ENCODE peak calls at places on chromosomes 11 and 22, in six cellular contexts. V is ovary, E is body of pancreas, S is right lobe of liver, C is lower lobe of right lung, A is fibroblast of lung. G is an unnamed sample.

GRCh38 chr22:49244466-49245420 is 582.9 kb downstream of the BRD1 start:
- DNase-seq in V (no peak), E (no peak), S (no peak), C (no peak), A (no peak), G (peak; percentile 3)

GRCh38 chr11:119803139-119803538 is 74.1 kb upstream of the NECTIN1 start:
- DNase-seq in V (no peak), E (no peak), S (no peak), C (peak; percentile 20), A (no peak), G (no peak)

GRCh38 chr11:43504316-43504950 is 145.7 kb downstream of the TTC17 start:
- DNase-seq in V (peak; percentile 57), E (peak; percentile 30), S (no peak), C (no peak), A (peak; percentile 7), G (peak; percentile 65)

GRCh38 chr22:27718186-27719032 is 83.1 kb downstream of the MN1 start:
- DNase-seq in V (peak; percentile 73), E (peak; percentile 53), S (no peak), C (peak; percentile 52), A (peak; percentile 96), G (peak; percentile 49)

GRCh38 chr11:28964811-28965210 is 856.6 kb downstream of the METTL15 start:
- DNase-seq in V (no peak), E (no peak), S (no peak), C (no peak), A (peak; percentile 45), G (no peak)

GRCh38 chr11:47412152-47412746 is 3.9 kb downstream of the SLC39A13 start:
- DNase-seq in V (no peak), E (no peak), S (peak; percentile 70), C (peak; percentile 75), A (no peak), G (peak; percentile 40)

GRCh38 chr22:22248878-22249277 is 4.3 kb downstream of the VPREB1 start:
- DNase-seq in V (no peak), E (no peak), S (no peak), C (no peak), A (no peak), G (no peak)

GRCh38 chr11:57567512-57568329 is at the start of gene UBE2L6:
- DNase-seq in V (peak; percentile 64), E (peak; percentile 39), S (peak; percentile 85), C (peak; percentile 90), A (peak; percentile 30), G (peak; percentile 84)

GRCh38 chr11:124778281-124778680 is 16.2 kb upstream of the ESAM start:
- DNase-seq in V (no peak), E (no peak), S (no peak), C (no peak), A (no peak), G (no peak)

GRCh38 chr11:76166314-76166713 is 40.0 kb downstream of the WNT11 start:
- DNase-seq in V (no peak), E (no peak), S (no peak), C (no peak), A (no peak), G (no peak)

GRCh38 chr11:129815596-129816461 is at the start of gene TMEM45B:
- DNase-seq in V (no peak), E (peak; percentile 42), S (peak; percentile 70), C (peak; percentile 76), A (no peak), G (no peak)

GRCh38 chr22:20583471-20583922 is 76.1 kb downstream of the MED15 start:
- DNase-seq in V (no peak), E (no peak), S (no peak), C (peak; percentile 39), A (no peak), G (no peak)

GRCh38 chr11:68924073-68924925 is 20.6 kb downstream of the IGHMBP2 start:
- DNase-seq in V (no peak), E (no peak), S (no peak), C (no peak), A (peak; percentile 16), G (no peak)
- H3K36me3 ChIP-seq in V (no peaks in the 10 kb centered on the region), E (peaks cover 20% of the 10 kb centered on the region), S (peaks cover 25% of the 10 kb centered on the region), C (peaks cover 82% of the 10 kb centered on the region), A (peaks cover 9% of the 10 kb centered on the region), G (no peaks in the 10 kb centered on the region)

GRCh38 chr11:45847908-45848316 is 637 bp downstream of the CRY2 start:
- DNase-seq in V (peak; percentile 52), E (peak; percentile 67), S (no peak), C (peak; percentile 75), A (peak; percentile 75), G (peak; percentile 71)

GRCh38 chr11:45846974-45847907 is at the start of gene CRY2:
- DNase-seq in V (peak; percentile 100), E (peak; percentile 99), S (peak; percentile 99), C (peak; percentile 99), A (peak; percentile 93), G (peak; percentile 99)

GRCh38 chr11:45848654-45849081 is 1.4 kb downstream of the CRY2 start:
- DNase-seq in V (no peak), E (peak; percentile 73), S (no peak), C (no peak), A (no peak), G (no peak)

GRCh38 chr11:45844822-45845573 is 2.3 kb upstream of the CRY2 start:
- DNase-seq in V (no peak), E (no peak), S (no peak), C (no peak), A (no peak), G (no peak)

DNA sequence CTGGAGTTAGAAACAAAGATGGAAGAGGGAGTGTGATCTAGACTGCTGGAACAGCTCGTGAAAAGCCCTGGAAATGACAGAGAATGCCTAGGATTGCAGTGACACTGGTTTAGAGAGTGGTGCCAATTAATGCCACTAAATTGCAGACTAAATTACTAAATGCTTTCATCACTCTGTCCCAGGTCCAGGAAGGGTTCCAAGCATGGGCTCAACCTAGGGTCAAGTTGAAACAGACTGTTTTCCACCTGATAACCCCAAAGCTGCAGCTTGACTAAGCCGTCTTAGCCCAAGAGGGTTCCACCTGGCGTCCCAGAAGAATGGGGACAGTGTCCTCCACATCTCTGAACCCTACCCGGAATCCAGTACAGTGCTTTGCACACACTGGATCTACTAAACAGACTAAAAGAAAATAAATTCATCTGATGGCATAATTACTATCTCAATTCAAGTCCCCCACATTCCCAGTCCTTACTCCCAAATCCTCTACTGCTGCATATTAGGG is 1.1 kb upstream of the CRY2 start:
- DNase-seq in V (no peak), E (no peak), S (no peak), C (no peak), A (no peak), G (no peak)
- H3K27ac ChIP-seq in V (peak overlapping the region; percentile 88), E (peak overlapping the region; percentile 98), S (peak overlapping the region; percentile 79), C (peak overlapping the region; percentile 96), A (peak overlapping the region; percentile 66), G (peak overlapping the region; percentile 97)

DNA sequence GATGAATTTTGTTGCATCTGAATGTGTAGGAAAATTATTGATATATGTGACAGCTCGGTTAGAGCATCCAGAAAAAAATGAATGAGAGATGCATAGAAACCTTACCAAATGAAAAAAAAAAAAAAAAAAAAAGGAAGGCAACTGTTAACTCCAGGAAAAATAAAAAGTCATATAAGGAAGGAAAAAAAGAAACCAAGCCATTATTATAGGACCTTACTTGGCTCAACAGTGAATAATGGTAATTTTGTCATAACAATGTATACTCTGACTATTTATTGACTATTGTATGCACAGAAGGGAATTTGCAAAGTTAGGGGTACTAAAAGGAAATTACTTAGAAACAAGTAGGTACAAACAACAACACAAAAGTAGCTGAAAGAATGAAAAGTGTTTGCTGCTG is 2.0 kb downstream of the DHCR7 start:
- DNase-seq in V (no peak), E (no peak), S (no peak), C (no peak), A (no peak), G (no peak)
- H3K36me3 ChIP-seq in V (no peaks in the 10 kb centered on the region), E (no peaks in the 10 kb centered on the region), S (peaks cover 37% of the 10 kb centered on the region), C (peaks cover 32% of the 10 kb centered on the region), A (peaks cover 16% of the 10 kb centered on the region), G (no peaks in the 10 kb centered on the region)

GRCh38 chr11:133818302-133818701 is 27.0 kb downstream of the SPATA19 start:
- DNase-seq in V (no peak), E (no peak), S (no peak), C (no peak), A (no peak), G (no peak)

GRCh38 chr11:133821776-133822175 is 23.5 kb downstream of the SPATA19 start:
- DNase-seq in V (no peak), E (peak; percentile 67), S (no peak), C (no peak), A (peak; percentile 12), G (peak; percentile 87)

GRCh38 chr11:133817449-133817848 is 27.9 kb downstream of the SPATA19 start:
- DNase-seq in V (no peak), E (no peak), S (no peak), C (no peak), A (no peak), G (no peak)

GRCh38 chr11:133819114-133819513 is 26.2 kb downstream of the SPATA19 start:
- DNase-seq in V (no peak), E (no peak), S (no peak), C (no peak), A (no peak), G (no peak)

GRCh38 chr11:133819916-133820315 is 25.4 kb downstream of the SPATA19 start:
- DNase-seq in V (no peak), E (no peak), S (no peak), C (no peak), A (no peak), G (no peak)
- H3K27ac ChIP-seq in V (no peak overlapping the region), E (no peak overlapping the region), S (no peak overlapping the region), C (no peak overlapping the region), A (no peak overlapping the region), G (no peak overlapping the region)

DNA sequence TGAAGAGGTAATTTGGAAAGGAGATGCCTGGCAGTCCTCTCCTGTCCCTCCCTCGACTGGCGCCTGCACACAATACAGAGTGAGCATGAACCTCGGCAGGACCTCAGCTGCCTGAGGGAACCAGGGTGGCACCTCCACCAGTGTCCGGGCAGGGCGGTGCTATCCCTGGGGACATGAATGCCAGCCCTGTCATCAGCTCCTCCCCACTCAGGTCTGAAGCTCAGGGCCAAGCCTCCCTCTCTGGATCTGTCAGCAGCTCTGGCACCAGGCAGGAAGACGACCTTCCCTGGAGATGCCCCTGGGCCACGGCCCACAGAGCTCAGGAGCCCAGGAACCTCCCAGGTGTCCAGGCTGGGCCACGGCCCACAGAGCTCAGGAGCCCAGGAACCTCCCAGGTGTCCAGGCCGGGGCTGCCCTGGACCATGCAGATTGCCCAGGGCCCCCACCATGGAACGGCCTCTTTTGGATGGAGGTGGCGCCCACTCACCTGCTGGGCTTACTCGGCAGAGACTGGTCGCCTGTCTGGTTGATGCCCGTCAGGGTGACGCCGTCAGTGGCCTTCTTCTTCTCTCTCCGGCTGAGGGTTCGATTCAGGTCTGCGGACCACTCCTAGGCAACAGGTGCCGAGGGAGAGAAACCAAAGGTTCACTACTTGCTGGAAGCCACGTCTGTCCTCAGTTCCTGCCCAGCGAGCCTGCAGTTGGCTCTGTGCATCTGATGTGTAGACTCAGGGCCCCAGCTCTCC is 21.7 kb upstream of the ARFGAP3 start:
- DNase-seq in V (no peak), E (no peak), S (no peak), C (no peak), A (no peak), G (no peak)
- H3K36me3 ChIP-seq in V (no peaks in the 10 kb centered on the region), E (peaks cover 22% of the 10 kb centered on the region), S (peaks cover 21% of the 10 kb centered on the region), C (peaks cover 100% of the 10 kb centered on the region), A (peaks cover 28% of the 10 kb centered on the region), G (no peaks in the 10 kb centered on the region)

GRCh38 chr22:31625661-31626426 is 36.2 kb downstream of the PISD start:
- DNase-seq in V (peak; percentile 67), E (no peak), S (no peak), C (no peak), A (peak; percentile 40), G (peak; percentile 87)
- H3K27ac ChIP-seq in V (peak overlapping the region; percentile 66), E (peak overlapping the region; percentile 37), S (no peak overlapping the region), C (peak overlapping the region; percentile 72), A (no peak overlapping the region), G (peak overlapping the region; percentile 20)

G was measured in testis.